ENCODE peak calls at places on chromosomes 11 and 22, in four cellular contexts. Z is K562, J is WTC11, H is HepG2. N is an unnamed sample.

GRCh38 chr11:84524422-84525051 is 1102.6 kb downstream of the DLG2 start:
- DNase-seq in Z (no peak), J (no peak), H (no peak), N (peak; percentile 19)

GRCh38 chr11:57742087-57742452 is 779 bp downstream of the SELENOH start:
- DNase-seq in Z (no peak), J (no peak), H (no peak), N (no peak)

GRCh38 chr11:68528630-68529029 is 68.1 kb downstream of the PPP6R3 start:
- DNase-seq in Z (no peak), J (no peak), H (no peak), N (no peak)

GRCh38 chr22:26681395-26681821 is 24.0 kb downstream of the MIAT start:
- DNase-seq in Z (no peak), J (peak; percentile 68), H (no peak), N (no peak)

GRCh38 chr11:134158023-134158422 is 65.7 kb downstream of the NCAPD3 start:
- DNase-seq in Z (no peak), J (no peak), H (no peak), N (no peak)

GRCh38 chr11:8732748-8733241 is 50.2 kb downstream of the RPL27A start:
- DNase-seq in Z (no peak), J (no peak), H (no peak), N (no peak)

GRCh38 chr11:127383026-127383425 is 382.5 kb upstream of the KIRREL3 start:
- DNase-seq in Z (no peak), J (no peak), H (no peak), N (no peak)

GRCh38 chr11:73236879-73237278 is 18.8 kb downstream of the P2RY2 start:
- DNase-seq in Z (peak; percentile 71), J (peak; percentile 83), H (peak; percentile 57), N (peak; percentile 69)

GRCh38 chr11:41498726-41499125 is 39.3 kb upstream of the LRRC4C start:
- DNase-seq in Z (no peak), J (no peak), H (no peak), N (no peak)

GRCh38 chr22:47550524-47551437 is 788.3 kb downstream of the TBC1D22A start:
- DNase-seq in Z (no peak), J (no peak), H (no peak), N (no peak)

GRCh38 chr11:65078151-65078550 is 5.7 kb downstream of the CDCA5 start:
- DNase-seq in Z (peak; percentile 75), J (peak; percentile 73), H (peak; percentile 49), N (peak; percentile 77)

GRCh38 chr11:84390441-84391078 is 1104.4 kb upstream of the CCDC90B start:
- DNase-seq in Z (no peak), J (peak; percentile 43), H (no peak), N (no peak)

GRCh38 chr11:104764718-104765045 is 133.6 kb downstream of the CASP12 start:
- DNase-seq in Z (no peak), J (no peak), H (no peak), N (no peak)

DNA sequence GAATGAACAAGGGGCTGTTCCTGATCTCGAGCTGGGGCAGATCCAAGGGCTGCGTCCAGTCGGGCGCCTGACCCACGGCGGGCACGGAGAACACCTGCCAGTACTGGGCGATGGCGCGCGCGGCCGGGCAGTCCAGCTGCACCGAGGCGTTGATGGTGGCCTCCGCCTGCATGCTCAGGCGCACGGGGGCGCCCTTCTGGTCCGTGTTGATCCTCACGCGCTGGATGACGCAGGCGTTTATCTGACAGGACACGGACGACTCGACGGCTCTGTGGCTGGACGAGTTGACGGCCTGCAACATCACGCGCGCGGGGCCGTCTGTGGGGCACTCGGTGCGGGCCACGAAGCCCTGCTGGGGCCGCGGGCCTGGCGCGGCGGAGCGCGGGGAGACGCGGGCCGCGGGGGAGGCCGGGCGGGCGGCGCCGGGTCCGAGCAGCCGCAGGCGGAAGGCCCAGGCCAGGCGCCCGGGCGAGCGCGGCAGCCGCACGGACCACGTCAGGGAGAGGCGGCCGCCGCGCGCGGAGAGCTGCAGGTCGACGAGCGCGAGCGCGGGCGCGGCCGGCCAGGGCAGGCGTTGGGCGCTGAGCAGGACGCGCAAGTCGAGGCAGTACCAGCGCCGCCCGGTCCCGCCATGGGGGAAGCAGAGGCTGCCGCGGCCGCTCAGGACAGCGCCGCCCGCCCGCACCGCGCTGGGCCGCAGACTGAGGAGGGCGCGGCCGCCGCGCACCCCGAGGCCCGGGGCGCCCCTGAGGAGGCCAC is 515 bp downstream of the PKDREJ start:
- DNase-seq in Z (no peak), J (peak; percentile 80), H (no peak), N (no peak)
- TF ChIP-seq CTCF in Z (no peak), J (peak; percentile 34), H (no peak), N (no peak)

GRCh38 chr22:42316988-42317387 is 46.5 kb upstream of the TCF20 start:
- DNase-seq in Z (peak; percentile 51), J (no peak), H (no peak), N (no peak)
- TF ChIP-seq NR3C1 in Z (no peak), J (no peak), H (no peak), N (no peak)

GRCh38 chr11:64040684-64041267 is 5.0 kb downstream of the FLRT1 start:
- DNase-seq in Z (peak; percentile 37), J (peak; percentile 72), H (peak; percentile 27), N (peak; percentile 52)
- TF ChIP-seq CTCF in Z (peak; percentile 46), J (peak; percentile 35), H (peak; percentile 79), N (peak; percentile 51)

DNA sequence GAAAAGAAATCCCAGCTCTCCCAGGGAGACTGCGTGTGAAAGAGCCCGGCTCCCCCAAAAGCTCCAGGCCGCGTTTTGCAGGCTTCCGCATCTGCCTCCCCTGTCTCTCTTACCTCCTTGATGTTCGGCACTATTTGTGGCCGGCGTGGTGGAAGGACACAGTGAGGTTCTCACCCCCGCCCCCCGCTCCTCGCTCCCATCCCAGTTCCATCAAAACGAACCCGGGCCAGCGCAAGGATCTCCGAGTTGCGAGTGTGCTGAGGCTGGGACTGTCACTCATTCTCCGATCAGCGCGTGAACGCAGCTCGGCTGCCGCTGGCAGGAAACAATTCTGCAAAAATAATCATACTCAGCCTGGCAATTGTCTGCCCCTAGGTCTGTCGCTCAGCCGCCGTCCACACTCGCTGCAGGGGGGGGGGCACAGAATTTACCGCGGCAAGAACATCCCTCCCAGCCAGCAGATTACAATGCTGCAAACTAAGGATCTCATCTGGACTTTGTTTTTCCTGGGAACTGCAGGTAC is at the start of gene NCAM1:
- DNase-seq in Z (peak; percentile 10), J (peak; percentile 97), H (peak; percentile 19), N (peak; percentile 4)
- TF ChIP-seq NR3C1 in Z (no peak), J (no peak), H (no peak), N (no peak)

GRCh38 chr11:28674432-28675076 is 566.4 kb downstream of the METTL15 start:
- DNase-seq in Z (peak; percentile 1), J (peak; percentile 56), H (no peak), N (no peak)
- TF ChIP-seq CTCF in Z (no peak), J (peak; percentile 23), H (peak; percentile 59), N (peak; percentile 20)

DNA sequence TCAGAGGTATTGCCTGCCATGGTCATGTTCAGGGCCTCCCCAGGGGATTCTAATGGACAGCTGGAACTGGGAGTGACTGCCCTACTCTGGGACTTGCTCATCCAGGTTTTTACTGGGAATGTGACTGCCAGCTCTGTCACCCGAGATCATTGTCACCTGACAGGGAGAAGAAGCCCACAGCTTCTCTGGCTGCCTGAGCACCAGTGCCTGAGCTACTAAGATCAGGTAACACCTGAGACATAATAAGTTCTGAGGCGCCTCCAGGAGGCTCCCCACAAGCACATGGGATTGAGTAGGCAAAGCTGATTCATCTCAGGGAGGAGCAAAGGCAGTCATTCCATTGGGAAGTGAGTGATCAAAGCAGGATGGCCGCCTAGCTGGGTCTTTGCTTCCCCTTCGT is 84.2 kb upstream of the GALNT18 start:
- DNase-seq in Z (no peak), J (no peak), H (no peak), N (no peak)
- TF ChIP-seq NR3C1 in Z (no peak), J (no peak), H (no peak), N (no peak)

GRCh38 chr22:45159652-45160462 is 3.9 kb upstream of the NUP50 start:
- DNase-seq in Z (peak; percentile 17), J (no peak), H (peak; percentile 88), N (peak; percentile 18)
- TF ChIP-seq CTCF in Z (no peak), J (no peak), H (no peak), N (no peak)

GRCh38 chr11:2263012-2263565 is 7.3 kb downstream of the ASCL2 start:
- DNase-seq in Z (no peak), J (no peak), H (no peak), N (no peak)
- TF ChIP-seq NR3C1 in Z (no peak), J (no peak), H (no peak), N (no peak)

N was measured in A549.